ENCODE peak calls at places on chromosomes 2 and 18, in eight cellular contexts. A is OCI-LY7, X is MM.1S, Y is GM23338, B is PC-3, P is hepatocyte, M is SK-N-SH, E is HCT116. G is an unnamed sample. For H3K9me2, the result is how much of the 10 kb centered on the place peaks cover.

GRCh38 chr2:183011741-183012140 is 26.5 kb downstream of the NCKAP1 start:
- DNase-seq in A (no peak), X (no peak), Y (no peak), B (no peak), P (no peak), M (no peak), E (no peak), G (no peak)

GRCh38 chr2:141529674-141530073 is 601.1 kb downstream of the LRP1B start:
- DNase-seq in A (no peak), X (no peak), Y (no peak), B (no peak), P (no peak), M (no peak), E (no peak), G (no peak)

GRCh38 chr2:190486037-190486623 is 48.4 kb downstream of the NEMP2 start:
- DNase-seq in A (no peak), X (no peak), Y (no peak), B (no peak), P (no peak), M (no peak), E (no peak), G (no peak)

GRCh38 chr2:99159594-99159993 is 4.8 kb downstream of the LIPT1 start:
- DNase-seq in A (no peak), X (no peak), Y (no peak), B (peak), P (no peak), M (no peak), E (no peak), G (no peak)

GRCh38 chr2:189783451-189783926 is 650 bp downstream of the ORMDL1 start:
- DNase-seq in A (peak), X (peak), Y (no peak), B (peak), P (no peak), M (peak), E (no peak), G (no peak)

GRCh38 chr2:96074156-96074555 is 39.4 kb upstream of the GPAT2 start:
- DNase-seq in A (no peak), X (no peak), Y (no peak), B (no peak), P (no peak), M (no peak), E (no peak), G (no peak)

GRCh38 chr2:138275881-138276280 is 225.7 kb upstream of the SPOPL start:
- DNase-seq in A (no peak), X (no peak), Y (no peak), B (peak), P (peak), M (no peak), E (no peak), G (no peak)

GRCh38 chr2:144162652-144163051 is 357.3 kb downstream of the ZEB2 start:
- DNase-seq in A (peak), X (peak), Y (peak), B (peak), P (peak), M (no peak), E (peak), G (peak)

GRCh38 chr2:112004246-112004645 is 50.8 kb upstream of the TMEM87B start:
- DNase-seq in A (peak), X (no peak), Y (no peak), B (no peak), P (no peak), M (no peak), E (no peak), G (no peak)

GRCh38 chr2:11160256-11160655 is 5.0 kb downstream of the SLC66A3 start:
- DNase-seq in A (no peak), X (no peak), Y (no peak), B (no peak), P (no peak), M (no peak), E (no peak), G (no peak)

GRCh38 chr2:102277202-102277700 is 34.1 kb upstream of the IL1RL1 start:
- DNase-seq in A (no peak), X (no peak), Y (no peak), B (no peak), P (no peak), M (no peak), E (no peak), G (no peak)

GRCh38 chr2:190311893-190312634 is 7.6 kb downstream of the HIBCH start:
- DNase-seq in A (no peak), X (no peak), Y (no peak), B (no peak), P (no peak), M (no peak), E (no peak), G (no peak)

GRCh38 chr18:47984991-47985390 is 54.5 kb upstream of the SMAD2 start:
- DNase-seq in A (no peak), X (no peak), Y (no peak), B (no peak), P (no peak), M (no peak), E (no peak), G (no peak)

GRCh38 chr2:174761837-174762236 is 2.4 kb downstream of the CHRNA1 start:
- DNase-seq in A (no peak), X (no peak), Y (no peak), B (peak), P (no peak), M (no peak), E (no peak), G (no peak)

GRCh38 chr18:13500227-13500865 is 226.0 kb downstream of the FAM210A start:
- DNase-seq in A (no peak), X (no peak), Y (peak), B (no peak), P (peak), M (no peak), E (no peak), G (no peak)

GRCh38 chr18:2854871-2855270 is 8.1 kb downstream of the EMILIN2 start:
- DNase-seq in A (no peak), X (no peak), Y (no peak), B (no peak), P (no peak), M (no peak), E (no peak), G (no peak)

GRCh38 chr2:21535826-21536225 is 412.1 kb downstream of the TDRD15 start:
- DNase-seq in A (peak), X (no peak), Y (peak), B (no peak), P (no peak), M (no peak), E (no peak), G (no peak)

GRCh38 chr2:174561283-174562275 is 36.0 kb downstream of the WIPF1 start:
- DNase-seq in A (no peak), X (no peak), Y (no peak), B (no peak), P (peak), M (no peak), E (no peak), G (no peak)

GRCh38 chr2:237575869-237576862 is 9.8 kb downstream of the PRLH start:
- DNase-seq in A (no peak), X (no peak), Y (no peak), B (no peak), P (no peak), M (no peak), E (no peak), G (no peak)

DNA sequence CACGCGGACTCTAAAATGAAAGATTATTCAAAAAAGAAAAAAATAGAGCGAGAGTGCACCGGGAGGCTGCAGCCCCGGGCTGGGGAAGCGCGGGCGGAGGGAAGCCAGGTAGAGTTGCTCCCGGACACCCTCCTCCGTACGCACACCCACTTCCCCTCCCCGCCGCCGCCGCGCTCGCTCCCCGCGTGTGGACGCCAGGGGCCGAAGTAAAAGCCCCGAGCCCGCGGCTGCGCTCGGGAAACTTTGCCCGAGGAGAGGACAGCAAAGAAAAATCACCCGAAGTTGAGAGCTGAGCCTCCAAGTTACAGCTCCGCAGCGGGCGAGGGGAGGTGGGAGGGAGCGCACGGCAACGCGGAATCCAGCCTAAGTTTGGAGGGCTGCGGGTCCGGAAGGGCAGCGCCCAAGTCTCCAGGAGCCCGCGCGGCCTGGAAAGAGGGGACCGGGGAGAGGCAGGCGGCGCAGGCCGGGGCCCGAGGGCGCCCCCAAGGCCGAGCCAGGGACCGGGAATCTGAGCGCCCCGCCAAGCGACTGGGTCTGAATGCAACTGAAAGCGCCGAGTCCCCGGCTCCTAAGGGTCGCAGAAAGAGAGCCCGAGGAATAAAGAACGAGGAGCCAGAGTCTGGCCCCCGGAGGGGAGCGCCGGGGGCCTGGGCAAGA is 666 bp upstream of the BCL11A start:
- DNase-seq in A (peak), X (peak), Y (peak), B (peak), P (peak), M (peak), E (no peak), G (peak)
- H3K4me2 ChIP-seq in A (peak), X (peak), Y (peak), B (peak), P (peak), M (peak), E (peak), G (peak)

DNA sequence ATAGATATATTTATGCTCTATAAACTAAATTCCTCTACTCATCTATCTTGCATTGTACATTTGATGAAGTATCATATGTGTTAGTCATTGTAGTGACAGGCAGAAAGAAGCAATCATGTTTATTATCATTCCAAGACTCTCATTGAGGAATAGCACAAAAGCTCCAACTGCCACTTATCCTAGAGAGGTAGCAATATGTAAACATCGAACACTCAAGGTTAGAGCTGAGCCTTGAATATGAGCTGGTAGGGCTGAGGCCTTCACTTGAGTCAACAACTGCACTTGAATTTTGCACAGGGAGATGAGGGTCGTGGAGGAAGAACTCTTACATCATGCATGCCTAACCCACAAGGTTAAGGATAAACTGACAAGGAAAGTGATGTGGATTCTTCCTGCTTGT is 900.9 kb downstream of the CPS1 start:
- DNase-seq in A (no peak), X (no peak), Y (no peak), B (no peak), P (no peak), M (no peak), E (no peak), G (no peak)
- H3K9me2 ChIP-seq in A (under half), X (under half), Y (under half), B (under half), P (under half), M (under half), E (under half), G (under half)

DNA sequence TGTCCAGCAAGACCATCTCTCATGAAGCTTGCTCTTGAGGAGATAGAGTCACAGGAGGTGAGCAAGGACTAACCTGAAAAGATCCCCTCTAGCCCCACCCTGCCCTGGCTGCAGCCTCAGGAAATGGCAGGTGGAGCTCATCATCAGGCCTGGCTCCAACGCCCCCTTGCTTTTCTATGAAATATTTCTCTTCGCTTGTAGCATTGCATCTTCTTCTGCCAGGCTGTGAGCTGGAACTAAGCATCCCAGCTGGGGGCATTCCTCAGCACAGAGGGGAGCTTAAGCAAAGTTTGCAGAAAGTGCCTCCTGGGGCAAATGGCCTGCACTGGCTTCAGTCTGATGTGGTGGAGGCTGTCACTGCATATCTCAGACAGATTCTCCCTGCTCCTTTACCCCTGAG is 90.1 kb upstream of the LGALSL start:
- DNase-seq in A (peak), X (no peak), Y (peak), B (peak), P (no peak), M (no peak), E (no peak), G (no peak)
- TF ChIP-seq CTCF in A (peak), X (no peak), Y (peak), B (no peak), P (no peak), M (no peak), E (peak), G (no peak)

DNA sequence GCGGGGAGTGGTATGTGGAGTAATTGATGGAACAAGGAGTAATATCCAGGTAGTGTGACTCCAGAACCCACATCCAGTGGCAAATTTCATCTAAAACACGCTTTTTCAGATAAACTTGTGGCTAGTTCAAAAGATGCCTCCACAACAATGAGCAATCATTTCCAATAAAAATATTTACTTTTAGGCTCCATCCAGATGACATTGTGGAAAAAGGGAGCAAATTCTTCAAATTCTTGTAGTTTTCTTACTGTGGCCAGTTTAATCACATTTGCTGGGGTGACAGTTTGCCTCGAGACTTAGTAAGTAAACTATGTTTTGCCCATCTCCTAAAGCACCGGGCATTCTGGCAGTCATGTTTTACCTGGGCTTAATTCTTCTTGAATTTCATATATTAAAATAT is 243.6 kb downstream of the IRS1 start:
- DNase-seq in A (no peak), X (no peak), Y (no peak), B (no peak), P (no peak), M (no peak), E (no peak), G (no peak)
- H3K4me2 ChIP-seq in A (no peak), X (no peak), Y (no peak), B (no peak), P (no peak), M (no peak), E (no peak), G (no peak)